ENCODE peak calls at places on chromosomes 13 and 19, in seven cellular contexts. One of them, this sample, is unnamed.

GRCh38 chr13:29619995-29620394 is 24.5 kb upstream of the SLC7A1 start:
- DNase-seq in astrocyte of the cerebellum: peak; percentile 12
- DNase-seq in psoas muscle: no peak
- DNase-seq in LNCaP clone FGC: no peak
- DNase-seq in BE2C: no peak
- DNase-seq in epithelial cell of esophagus: peak; percentile 5
- DNase-seq in tibial artery: no peak
- DNase-seq in this sample: no peak

GRCh38 chr19:8577247-8577646 is at the start of gene MYO1F:
- DNase-seq in psoas muscle: peak; percentile 70
- DNase-seq in epithelial cell of esophagus: no peak
- DNase-seq in tibial artery: peak; percentile 77
- DNase-seq in astrocyte of the cerebellum: no peak
- DNase-seq in BE2C: no peak
- DNase-seq in LNCaP clone FGC: no peak
- DNase-seq in this sample: no peak

GRCh38 chr19:29267701-29268100 is 54.8 kb upstream of the UQCRFS1 start:
- DNase-seq in LNCaP clone FGC: no peak
- DNase-seq in epithelial cell of esophagus: no peak
- DNase-seq in psoas muscle: no peak
- DNase-seq in tibial artery: no peak
- DNase-seq in BE2C: no peak
- DNase-seq in astrocyte of the cerebellum: no peak
- DNase-seq in this sample: no peak

GRCh38 chr19:40255619-40256166 is 29.2 kb upstream of the CCNP start:
- DNase-seq in tibial artery: no peak
- DNase-seq in BE2C: no peak
- DNase-seq in epithelial cell of esophagus: no peak
- DNase-seq in psoas muscle: no peak
- DNase-seq in LNCaP clone FGC: no peak
- DNase-seq in astrocyte of the cerebellum: no peak
- DNase-seq in this sample: no peak

GRCh38 chr19:46716013-46716671 is 772 bp downstream of the PRKD2 start:
- DNase-seq in epithelial cell of esophagus: no peak
- DNase-seq in psoas muscle: no peak
- DNase-seq in astrocyte of the cerebellum: no peak
- DNase-seq in tibial artery: no peak
- DNase-seq in BE2C: no peak
- DNase-seq in LNCaP clone FGC: no peak
- DNase-seq in this sample: no peak

GRCh38 chr19:49588370-49589122 is 2.4 kb upstream of the PRR12 start:
- DNase-seq in tibial artery: no peak
- DNase-seq in LNCaP clone FGC: no peak
- DNase-seq in epithelial cell of esophagus: no peak
- DNase-seq in astrocyte of the cerebellum: no peak
- DNase-seq in BE2C: no peak
- DNase-seq in psoas muscle: no peak
- DNase-seq in this sample: no peak

GRCh38 chr19:51980116-51980736 is 6.4 kb downstream of the ZNF350 start:
- DNase-seq in epithelial cell of esophagus: peak; percentile 61
- DNase-seq in BE2C: no peak
- DNase-seq in astrocyte of the cerebellum: no peak
- DNase-seq in psoas muscle: no peak
- DNase-seq in tibial artery: no peak
- DNase-seq in LNCaP clone FGC: no peak
- DNase-seq in this sample: no peak

GRCh38 chr19:46927106-46927505 is 66.3 kb downstream of the ARHGAP35 start:
- DNase-seq in psoas muscle: no peak
- DNase-seq in epithelial cell of esophagus: peak; percentile 90
- DNase-seq in astrocyte of the cerebellum: no peak
- DNase-seq in tibial artery: no peak
- DNase-seq in BE2C: no peak
- DNase-seq in LNCaP clone FGC: no peak
- DNase-seq in this sample: no peak

GRCh38 chr13:66689628-66690027 is 540.5 kb downstream of the PCDH9 start:
- DNase-seq in BE2C: peak; percentile 30
- DNase-seq in LNCaP clone FGC: no peak
- DNase-seq in psoas muscle: no peak
- DNase-seq in tibial artery: no peak
- DNase-seq in epithelial cell of esophagus: peak; percentile 47
- DNase-seq in astrocyte of the cerebellum: no peak
- DNase-seq in this sample: no peak

GRCh38 chr19:42083537-42083936 is 7.6 kb downstream of the ZNF574 start:
- DNase-seq in tibial artery: no peak
- DNase-seq in psoas muscle: no peak
- DNase-seq in astrocyte of the cerebellum: no peak
- DNase-seq in BE2C: no peak
- DNase-seq in epithelial cell of esophagus: no peak
- DNase-seq in LNCaP clone FGC: no peak
- DNase-seq in this sample: no peak

GRCh38 chr19:52603558-52604207 is 33.6 kb downstream of the ZNF701 start:
- DNase-seq in epithelial cell of esophagus: no peak
- DNase-seq in BE2C: no peak
- DNase-seq in LNCaP clone FGC: no peak
- DNase-seq in tibial artery: no peak
- DNase-seq in astrocyte of the cerebellum: no peak
- DNase-seq in psoas muscle: no peak
- DNase-seq in this sample: no peak

GRCh38 chr19:46958542-46958941 is 61.1 kb upstream of the NPAS1 start:
- DNase-seq in tibial artery: no peak
- DNase-seq in LNCaP clone FGC: no peak
- DNase-seq in BE2C: no peak
- DNase-seq in psoas muscle: no peak
- DNase-seq in astrocyte of the cerebellum: no peak
- DNase-seq in epithelial cell of esophagus: no peak
- DNase-seq in this sample: no peak

GRCh38 chr19:17337675-17338439 is 504 bp downstream of the GTPBP3 start:
- DNase-seq in BE2C: peak; percentile 33
- DNase-seq in epithelial cell of esophagus: peak; percentile 31
- DNase-seq in psoas muscle: no peak
- DNase-seq in LNCaP clone FGC: no peak
- DNase-seq in astrocyte of the cerebellum: no peak
- DNase-seq in tibial artery: no peak
- DNase-seq in this sample: no peak

GRCh38 chr19:15673176-15673654 is 328 bp downstream of the CYP4F12 start:
- DNase-seq in psoas muscle: no peak
- DNase-seq in tibial artery: no peak
- DNase-seq in BE2C: no peak
- DNase-seq in astrocyte of the cerebellum: no peak
- DNase-seq in epithelial cell of esophagus: no peak
- DNase-seq in LNCaP clone FGC: no peak
- DNase-seq in this sample: no peak
- H3K4me3 ChIP-seq in psoas muscle: peak overlapping the region; percentile 28
- H3K4me3 ChIP-seq in tibial artery: no peak overlapping the region
- H3K4me3 ChIP-seq in BE2C: no peak overlapping the region
- H3K4me3 ChIP-seq in astrocyte of the cerebellum: no peak overlapping the region
- H3K4me3 ChIP-seq in epithelial cell of esophagus: peak overlapping the region; percentile 1
- H3K4me3 ChIP-seq in LNCaP clone FGC: no peak overlapping the region
- H3K4me3 ChIP-seq in this sample: peak overlapping the region; percentile 35

GRCh38 chr13:104773775-104774174 is 1707.6 kb upstream of the SLC10A2 start:
- DNase-seq in tibial artery: no peak
- DNase-seq in psoas muscle: no peak
- DNase-seq in LNCaP clone FGC: peak; percentile 21
- DNase-seq in BE2C: no peak
- DNase-seq in astrocyte of the cerebellum: peak; percentile 49
- DNase-seq in epithelial cell of esophagus: peak; percentile 82
- DNase-seq in this sample: no peak
- H3K4me3 ChIP-seq in tibial artery: no peak overlapping the region
- H3K4me3 ChIP-seq in psoas muscle: no peak overlapping the region
- H3K4me3 ChIP-seq in LNCaP clone FGC: no peak overlapping the region
- H3K4me3 ChIP-seq in BE2C: no peak overlapping the region
- H3K4me3 ChIP-seq in astrocyte of the cerebellum: no peak overlapping the region
- H3K4me3 ChIP-seq in epithelial cell of esophagus: no peak overlapping the region
- H3K4me3 ChIP-seq in this sample: no peak overlapping the region

DNA sequence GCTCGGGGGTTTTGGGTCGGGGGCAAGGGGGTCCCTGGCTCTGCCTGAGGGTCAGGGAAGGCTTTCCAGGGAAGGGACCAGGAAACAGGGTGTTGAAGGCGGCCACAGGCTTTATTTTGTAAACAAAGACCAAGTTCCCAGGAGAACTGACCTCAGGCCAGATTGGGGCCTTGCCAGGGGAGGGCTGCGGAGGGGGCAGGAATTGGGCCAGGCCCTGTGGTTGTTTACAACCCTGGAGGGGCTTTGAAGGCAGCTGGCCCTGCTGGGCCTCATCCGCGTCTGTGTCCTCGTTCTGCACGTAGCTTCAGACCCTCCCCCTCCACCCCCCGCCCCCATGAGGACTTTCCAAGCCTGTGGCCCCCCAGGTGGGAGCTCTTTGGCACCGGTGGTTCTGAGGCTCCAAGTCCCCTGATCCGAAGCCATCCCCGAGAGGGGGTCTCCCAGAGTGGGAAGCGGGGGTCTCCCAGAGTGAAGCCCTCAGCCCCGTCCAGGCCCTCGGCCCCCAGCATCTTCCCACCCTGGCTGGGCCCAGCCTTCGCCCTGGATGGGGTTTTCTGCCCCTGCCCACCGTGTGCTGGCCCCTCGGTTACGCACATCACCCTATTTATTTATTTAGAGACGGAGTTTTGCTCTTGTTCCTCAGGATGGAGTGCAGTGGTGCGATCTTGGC is 13.5 kb upstream of the BSG start:
- DNase-seq in epithelial cell of esophagus: no peak
- DNase-seq in tibial artery: no peak
- DNase-seq in psoas muscle: no peak
- DNase-seq in LNCaP clone FGC: no peak
- DNase-seq in BE2C: no peak
- DNase-seq in astrocyte of the cerebellum: no peak
- DNase-seq in this sample: no peak
- H3K4me3 ChIP-seq in epithelial cell of esophagus: no peak overlapping the region
- H3K4me3 ChIP-seq in tibial artery: no peak overlapping the region
- H3K4me3 ChIP-seq in psoas muscle: no peak overlapping the region
- H3K4me3 ChIP-seq in LNCaP clone FGC: no peak overlapping the region
- H3K4me3 ChIP-seq in BE2C: no peak overlapping the region
- H3K4me3 ChIP-seq in astrocyte of the cerebellum: no peak overlapping the region
- H3K4me3 ChIP-seq in this sample: no peak overlapping the region

DNA sequence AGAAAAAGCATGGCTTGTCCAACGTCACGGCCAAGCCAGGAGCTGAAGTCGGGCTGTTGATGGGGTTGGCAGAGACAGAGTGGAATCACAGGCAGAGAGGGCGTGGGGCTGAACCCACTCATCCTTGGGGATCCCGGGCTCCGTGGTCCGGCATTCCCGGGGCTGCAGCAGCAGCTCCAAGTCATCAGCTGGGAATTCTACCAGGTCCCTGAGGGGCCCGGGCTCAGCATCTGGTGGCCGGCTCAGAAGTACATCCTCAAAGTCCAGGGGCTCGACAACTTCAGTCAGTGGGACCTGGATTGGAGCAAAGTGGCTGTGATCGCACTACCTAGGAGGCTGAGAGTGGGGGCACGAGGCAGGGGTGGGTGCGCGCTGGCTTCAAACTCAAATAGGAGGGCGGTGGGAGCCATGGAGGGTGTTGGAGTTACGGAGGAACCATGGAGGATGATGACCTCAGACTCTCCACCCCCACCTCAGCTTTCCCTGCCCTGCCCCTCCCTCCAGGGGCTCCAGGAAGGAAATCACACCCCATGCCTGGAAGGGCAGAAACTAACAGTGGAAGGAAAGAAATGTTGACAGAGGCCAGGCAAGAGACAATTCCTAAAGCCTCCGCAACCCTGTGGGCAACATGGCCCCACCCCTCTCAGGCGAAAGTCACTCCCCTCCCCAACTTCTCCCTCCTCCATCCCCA is 9.5 kb downstream of the DOCK6 start:
- DNase-seq in LNCaP clone FGC: no peak
- DNase-seq in psoas muscle: no peak
- DNase-seq in epithelial cell of esophagus: no peak
- DNase-seq in BE2C: no peak
- DNase-seq in tibial artery: no peak
- DNase-seq in astrocyte of the cerebellum: no peak
- DNase-seq in this sample: no peak
- H3K4me3 ChIP-seq in LNCaP clone FGC: no peak overlapping the region
- H3K4me3 ChIP-seq in psoas muscle: no peak overlapping the region
- H3K4me3 ChIP-seq in epithelial cell of esophagus: no peak overlapping the region
- H3K4me3 ChIP-seq in BE2C: no peak overlapping the region
- H3K4me3 ChIP-seq in tibial artery: no peak overlapping the region
- H3K4me3 ChIP-seq in astrocyte of the cerebellum: no peak overlapping the region
- H3K4me3 ChIP-seq in this sample: no peak overlapping the region

GRCh38 chr19:54125713-54126112 is 10.2 kb downstream of the PRPF31 start:
- DNase-seq in astrocyte of the cerebellum: no peak
- DNase-seq in psoas muscle: no peak
- DNase-seq in LNCaP clone FGC: no peak
- DNase-seq in tibial artery: no peak
- DNase-seq in BE2C: no peak
- DNase-seq in epithelial cell of esophagus: no peak
- DNase-seq in this sample: no peak

GRCh38 chr19:54121259-54121658 is 5.7 kb downstream of the PRPF31 start:
- DNase-seq in astrocyte of the cerebellum: no peak
- DNase-seq in epithelial cell of esophagus: no peak
- DNase-seq in psoas muscle: no peak
- DNase-seq in BE2C: no peak
- DNase-seq in tibial artery: no peak
- DNase-seq in LNCaP clone FGC: no peak
- DNase-seq in this sample: no peak

GRCh38 chr19:54124393-54124792 is 8.8 kb downstream of the PRPF31 start:
- DNase-seq in psoas muscle: no peak
- DNase-seq in LNCaP clone FGC: no peak
- DNase-seq in tibial artery: no peak
- DNase-seq in epithelial cell of esophagus: no peak
- DNase-seq in BE2C: no peak
- DNase-seq in astrocyte of the cerebellum: no peak
- DNase-seq in this sample: no peak

GRCh38 chr19:54127688-54128440 is 9.7 kb upstream of the CNOT3 start:
- DNase-seq in tibial artery: no peak
- DNase-seq in epithelial cell of esophagus: no peak
- DNase-seq in psoas muscle: no peak
- DNase-seq in BE2C: no peak
- DNase-seq in astrocyte of the cerebellum: no peak
- DNase-seq in LNCaP clone FGC: no peak
- DNase-seq in this sample: no peak

GRCh38 chr19:54123682-54124081 is 8.1 kb downstream of the PRPF31 start:
- DNase-seq in psoas muscle: no peak
- DNase-seq in LNCaP clone FGC: no peak
- DNase-seq in astrocyte of the cerebellum: no peak
- DNase-seq in BE2C: no peak
- DNase-seq in epithelial cell of esophagus: no peak
- DNase-seq in tibial artery: no peak
- DNase-seq in this sample: no peak
- H3K4me3 ChIP-seq in psoas muscle: no peak overlapping the region
- H3K4me3 ChIP-seq in LNCaP clone FGC: no peak overlapping the region
- H3K4me3 ChIP-seq in astrocyte of the cerebellum: no peak overlapping the region
- H3K4me3 ChIP-seq in BE2C: no peak overlapping the region
- H3K4me3 ChIP-seq in epithelial cell of esophagus: no peak overlapping the region
- H3K4me3 ChIP-seq in tibial artery: no peak overlapping the region
- H3K4me3 ChIP-seq in this sample: no peak overlapping the region

This sample was measured in vagina.